ENCODE peak calls at places on chromosomes 2 and 18, in eight cellular contexts. G is Panc1, D is upper lobe of left lung, U is lower lobe of right lung, R is left ventricle myocardium inferior, X is IMR-90, Z is endothelial cell of umbilical vein, J is heart right ventricle. E is an unnamed sample.

GRCh38 chr18:72140007-72140406 is 404.1 kb downstream of the CBLN2 start:
- DNase-seq in J (no peak), Z (no peak), G (no peak), X (no peak), R (no peak), D (no peak), U (no peak), E (no peak)

GRCh38 chr2:159098374-159098773 is 129.9 kb downstream of the TANC1 start:
- DNase-seq in D (no peak), U (no peak), Z (peak; percentile 56), G (no peak), X (no peak), J (no peak), R (no peak), E (no peak)

GRCh38 chr2:217142649-217143266 is 282.9 kb upstream of the TNP1 start:
- DNase-seq in X (no peak), D (no peak), G (no peak), J (no peak), Z (peak; percentile 46), R (no peak), U (no peak), E (no peak)

GRCh38 chr2:111017909-111018308 is 102.8 kb upstream of the BCL2L11 start:
- DNase-seq in J (no peak), U (no peak), R (no peak), G (no peak), X (no peak), Z (no peak), D (no peak), E (no peak)

GRCh38 chr2:230666885-230667712 is 45.5 kb upstream of the CAB39 start:
- DNase-seq in U (no peak), X (peak; percentile 69), J (peak; percentile 24), D (peak; percentile 53), Z (no peak), R (no peak), G (no peak), E (no peak)

GRCh38 chr2:217953011-217953481 is 49.7 kb downstream of the TNS1 start:
- DNase-seq in U (peak; percentile 42), X (no peak), D (no peak), J (no peak), G (no peak), Z (no peak), R (peak; percentile 71), E (peak; percentile 48)

GRCh38 chr2:188272121-188272520 is 19.6 kb upstream of the GULP1 start:
- DNase-seq in D (no peak), R (no peak), G (no peak), U (no peak), X (no peak), J (no peak), Z (no peak), E (no peak)

GRCh38 chr2:207226243-207226642 is 60.5 kb upstream of the KLF7 start:
- DNase-seq in X (peak; percentile 19), R (no peak), J (no peak), G (no peak), U (no peak), D (no peak), Z (peak; percentile 42), E (no peak)

GRCh38 chr18:9104244-9104901 is 1.9 kb downstream of the NDUFV2 start:
- DNase-seq in J (no peak), D (no peak), U (no peak), G (no peak), X (no peak), Z (peak; percentile 31), R (no peak), E (no peak)

GRCh38 chr2:54103454-54104314 is 11.7 kb upstream of the ACYP2 start:
- DNase-seq in X (peak; percentile 54), Z (peak; percentile 91), J (peak; percentile 32), D (peak; percentile 69), G (no peak), U (no peak), R (no peak), E (peak; percentile 81)

GRCh38 chr2:167294031-167294774 is 405.9 kb downstream of the XIRP2 start:
- DNase-seq in U (peak; percentile 39), R (no peak), Z (peak; percentile 5), G (no peak), D (no peak), X (peak; percentile 24), J (no peak), E (no peak)

GRCh38 chr2:44948565-44949328 is 7.2 kb downstream of the SIX3 start:
- DNase-seq in Z (no peak), G (no peak), X (no peak), D (no peak), R (no peak), U (peak; percentile 41), J (no peak), E (no peak)

GRCh38 chr2:65361623-65362022 is 70.8 kb downstream of the SPRED2 start:
- DNase-seq in G (no peak), R (no peak), U (no peak), X (peak; percentile 48), D (no peak), Z (no peak), J (no peak), E (no peak)

GRCh38 chr2:171289938-171290480 is 129.3 kb upstream of the TLK1 start:
- DNase-seq in Z (no peak), D (no peak), G (no peak), J (no peak), U (no peak), R (no peak), X (peak; percentile 52), E (no peak)

DNA sequence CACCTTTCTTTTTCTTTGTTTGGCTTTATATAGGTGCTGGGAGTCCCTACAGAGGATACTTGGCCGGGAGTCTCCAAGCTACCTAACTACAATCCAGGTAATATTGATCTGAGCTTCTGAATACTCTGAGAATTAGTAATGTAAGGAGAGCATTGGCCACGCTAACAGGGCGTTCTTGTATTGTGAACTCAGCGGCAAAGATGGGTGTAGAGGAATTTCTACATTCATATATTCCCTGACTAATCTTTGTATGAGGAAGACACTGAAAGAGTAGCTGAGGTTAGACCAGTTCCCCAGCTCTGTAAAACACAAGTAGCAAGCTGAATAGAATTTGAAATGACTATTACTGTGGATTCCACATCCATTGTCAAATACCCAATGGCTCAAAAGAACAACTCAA is 48.5 kb downstream of the CDK15 start:
- DNase-seq in Z (no peak), R (no peak), U (no peak), G (no peak), D (no peak), X (peak; percentile 83), J (no peak), E (no peak)
- H3K4me3 ChIP-seq in Z (no peak overlapping the region), R (no peak overlapping the region), U (no peak overlapping the region), G (no peak overlapping the region), D (no peak overlapping the region), X (peak overlapping the region; percentile 38), J (no peak overlapping the region), E (no peak overlapping the region)

DNA sequence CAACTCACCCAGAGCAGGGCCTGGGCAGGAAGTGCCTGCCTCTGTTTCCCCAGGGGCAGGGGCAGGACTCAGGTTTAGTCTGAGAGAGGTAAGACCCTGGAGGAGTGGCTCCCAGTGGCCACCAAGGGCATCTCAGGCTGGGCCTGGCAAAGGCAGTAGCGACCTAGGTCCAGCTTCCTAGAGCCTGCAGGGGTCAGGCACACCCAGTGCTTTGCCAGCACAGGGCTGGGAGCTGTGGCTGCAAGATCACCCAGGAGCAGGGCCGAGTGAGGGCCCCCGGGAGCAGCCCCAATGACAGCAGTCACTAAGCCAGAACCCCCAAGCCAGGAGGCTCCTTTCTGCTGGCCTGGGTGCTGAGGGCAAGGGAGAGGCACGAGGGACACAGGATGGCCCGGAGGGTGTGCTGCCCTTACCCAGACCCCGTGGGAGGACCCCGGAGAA is 8.8 kb upstream of the DUSP2 start:
- DNase-seq in R (no peak), J (no peak), D (peak; percentile 19), Z (no peak), G (no peak), X (no peak), U (peak; percentile 38), E (peak; percentile 45)
- TF ChIP-seq CTCF in R (no peak), J (no peak), D (no peak), Z (no peak), G (no peak), X (no peak), U (no peak), E (no peak)

GRCh38 chr2:68645523-68645922 is 2.1 kb downstream of the PROKR1 start:
- DNase-seq in J (no peak), G (no peak), R (no peak), D (no peak), Z (no peak), X (peak; percentile 24), U (no peak), E (no peak)

GRCh38 chr2:68643874-68644485 is 601 bp downstream of the PROKR1 start:
- DNase-seq in U (no peak), R (no peak), D (no peak), Z (no peak), X (no peak), J (no peak), G (no peak), E (no peak)

GRCh38 chr2:68646303-68646702 is 2.9 kb downstream of the PROKR1 start:
- DNase-seq in J (no peak), R (no peak), U (no peak), X (no peak), D (no peak), G (no peak), Z (no peak), E (no peak)

GRCh38 chr2:68643011-68643873 is at the start of gene PROKR1:
- DNase-seq in R (peak; percentile 26), J (no peak), D (peak; percentile 23), G (no peak), X (no peak), Z (peak; percentile 10), U (peak; percentile 59), E (no peak)
- H3K27me3 ChIP-seq in R (peaks cover 100% of the 10 kb centered on the region), J (peaks cover 97% of the 10 kb centered on the region), D (peaks cover 3% of the 10 kb centered on the region), G (peaks cover 25% of the 10 kb centered on the region), X (peaks cover 72% of the 10 kb centered on the region), Z (peaks cover 88% of the 10 kb centered on the region), U (peaks cover 43% of the 10 kb centered on the region), E (peaks cover 24% of the 10 kb centered on the region)

GRCh38 chr18:57438669-57439616 is 3.8 kb downstream of the ONECUT2 start:
- DNase-seq in J (no peak), Z (no peak), U (no peak), R (no peak), X (no peak), G (no peak), D (no peak), E (no peak)

GRCh38 chr18:57441395-57441794 is 6.2 kb downstream of the ONECUT2 start:
- DNase-seq in J (no peak), U (no peak), Z (no peak), R (no peak), G (no peak), X (peak; percentile 33), D (no peak), E (no peak)

GRCh38 chr18:57440331-57441101 is 5.3 kb downstream of the ONECUT2 start:
- DNase-seq in X (no peak), R (no peak), U (no peak), G (no peak), D (no peak), J (no peak), Z (no peak), E (no peak)

GRCh38 chr18:57439617-57439975 is 4.4 kb downstream of the ONECUT2 start:
- DNase-seq in R (no peak), D (no peak), J (no peak), U (no peak), Z (no peak), X (no peak), G (no peak), E (no peak)

DNA sequence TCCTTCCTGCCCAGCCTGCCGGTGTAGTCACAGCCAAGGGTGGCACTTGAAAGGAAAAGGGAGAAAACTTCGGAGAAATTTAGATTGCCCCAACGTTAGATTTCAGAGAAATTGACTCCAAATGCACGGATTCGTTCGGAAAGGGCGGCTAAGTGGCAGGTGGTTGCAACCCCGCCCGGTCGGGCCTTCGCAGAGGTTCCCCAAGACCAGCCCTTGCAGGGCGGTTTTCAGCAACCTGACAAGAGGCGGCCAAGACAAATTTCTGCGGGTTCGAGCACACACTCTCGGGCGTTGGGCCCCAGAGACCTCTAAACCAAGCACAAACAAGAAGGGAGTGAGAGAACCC is 4.8 kb downstream of the ONECUT2 start:
- DNase-seq in Z (no peak), D (no peak), U (no peak), X (no peak), J (no peak), R (no peak), G (no peak), E (no peak)
- H3K4me3 ChIP-seq in Z (no peak overlapping the region), D (no peak overlapping the region), U (no peak overlapping the region), X (no peak overlapping the region), J (no peak overlapping the region), R (peak overlapping the region; percentile 53), G (no peak overlapping the region), E (no peak overlapping the region)